ENCODE peak calls at places on chromosome 1, in seven cellular contexts. X is transverse colon, J is SJSA1, E is tibial artery, N is heart right ventricle, I is Caco-2, S is adipocyte. H is an unnamed sample.

GRCh38 chr1:145995964-145996432 is 381 bp downstream of the TXNIP start:
- DNase-seq in X (no peak), J (no peak), E (peak; percentile 64), N (no peak), I (no peak), S (no peak), H (no peak)

GRCh38 chr1:3020263-3020909 is 881 bp upstream of the ACTRT2 start:
- DNase-seq in X (peak; percentile 6), J (no peak), E (peak; percentile 59), N (no peak), I (no peak), S (no peak), H (no peak)

GRCh38 chr1:201703646-201704438 is 125.1 kb upstream of the IPO9 start:
- DNase-seq in X (peak; percentile 85), J (peak; percentile 72), E (peak; percentile 88), N (peak; percentile 90), I (peak; percentile 77), S (peak; percentile 94), H (peak; percentile 75)

GRCh38 chr1:10472220-10473144 is at the start of gene DFFA:
- DNase-seq in X (peak; percentile 94), J (peak; percentile 92), E (peak; percentile 95), N (peak; percentile 88), I (peak; percentile 96), S (peak; percentile 98), H (peak; percentile 94)

GRCh38 chr1:58815680-58816071 is 31.8 kb upstream of the JUN start:
- DNase-seq in X (peak; percentile 77), J (no peak), E (no peak), N (no peak), I (peak; percentile 59), S (peak; percentile 63), H (peak; percentile 26)

GRCh38 chr1:184791199-184791935 is 36.7 kb upstream of the EDEM3 start:
- DNase-seq in X (no peak), J (no peak), E (no peak), N (no peak), I (no peak), S (peak; percentile 49), H (no peak)

GRCh38 chr1:183209533-183210158 is 23.6 kb downstream of the LAMC2 start:
- DNase-seq in X (no peak), J (peak; percentile 36), E (no peak), N (no peak), I (no peak), S (peak; percentile 77), H (peak; percentile 73)

GRCh38 chr1:21308847-21309652 is 18.8 kb upstream of the ECE1 start:
- DNase-seq in X (peak; percentile 59), J (no peak), E (no peak), N (no peak), I (no peak), S (no peak), H (peak; percentile 81)

GRCh38 chr1:151995774-151996173 is 2.1 kb upstream of the S100A10 start:
- DNase-seq in X (no peak), J (peak; percentile 43), E (no peak), N (no peak), I (no peak), S (peak; percentile 37), H (no peak)

GRCh38 chr1:66957938-66958337 is 33.1 kb downstream of the MIER1 start:
- DNase-seq in X (no peak), J (no peak), E (no peak), N (no peak), I (no peak), S (no peak), H (no peak)
- H3K36me3 ChIP-seq in X (peaks cover 38% of the 10 kb centered on the region), J (peaks cover 95% of the 10 kb centered on the region), E (peaks cover 38% of the 10 kb centered on the region), N (peaks cover 98% of the 10 kb centered on the region), I (no peaks in the 10 kb centered on the region), S (peaks cover 86% of the 10 kb centered on the region), H (peaks cover 76% of the 10 kb centered on the region)

GRCh38 chr1:238191161-238191560 is 300.4 kb upstream of the ZP4 start:
- DNase-seq in X (no peak), J (no peak), E (no peak), N (no peak), I (no peak), S (no peak), H (no peak)
- H3K9me3 ChIP-seq in X (no peaks in the 10 kb centered on the region), J (peaks cover 3% of the 10 kb centered on the region), E (no peaks in the 10 kb centered on the region), N (no peaks in the 10 kb centered on the region), I (no peaks in the 10 kb centered on the region), S (no peaks in the 10 kb centered on the region), H (no peaks in the 10 kb centered on the region)

GRCh38 chr1:206143537-206144155 is 26.5 kb upstream of the AVPR1B start:
- DNase-seq in X (no peak), J (no peak), E (no peak), N (no peak), I (no peak), S (no peak), H (no peak)
- H3K27me3 ChIP-seq in X (no peaks in the 10 kb centered on the region), J (peaks cover 27% of the 10 kb centered on the region), E (no peaks in the 10 kb centered on the region), N (no peaks in the 10 kb centered on the region), I (no peaks in the 10 kb centered on the region), S (peaks cover 69% of the 10 kb centered on the region), H (peaks cover 32% of the 10 kb centered on the region)

GRCh38 chr1:43439121-43439581 is 14.6 kb downstream of the HYI start:
- DNase-seq in X (peak; percentile 6), J (no peak), E (peak; percentile 60), N (no peak), I (no peak), S (no peak), H (no peak)
- H3K36me3 ChIP-seq in X (peaks cover 13% of the 10 kb centered on the region), J (peaks cover 66% of the 10 kb centered on the region), E (peaks cover 50% of the 10 kb centered on the region), N (peaks cover 100% of the 10 kb centered on the region), I (no peaks in the 10 kb centered on the region), S (peaks cover 71% of the 10 kb centered on the region), H (peaks cover 5% of the 10 kb centered on the region)

GRCh38 chr1:5485968-5486665 is 506.1 kb downstream of the NPHP4 start:
- DNase-seq in X (no peak), J (no peak), E (no peak), N (no peak), I (no peak), S (no peak), H (no peak)
- H3K9me3 ChIP-seq in X (no peaks in the 10 kb centered on the region), J (peaks cover 10% of the 10 kb centered on the region), E (no peaks in the 10 kb centered on the region), N (no peaks in the 10 kb centered on the region), I (no peaks in the 10 kb centered on the region), S (no peaks in the 10 kb centered on the region), H (no peaks in the 10 kb centered on the region)

GRCh38 chr1:213994888-213995287 is 7.1 kb downstream of the PROX1 start:
- DNase-seq in X (no peak), J (no peak), E (no peak), N (no peak), I (no peak), S (no peak), H (no peak)
- H3K27me3 ChIP-seq in X (peaks cover 36% of the 10 kb centered on the region), J (peaks cover 16% of the 10 kb centered on the region), E (no peaks in the 10 kb centered on the region), N (no peaks in the 10 kb centered on the region), I (no peaks in the 10 kb centered on the region), S (peaks cover 16% of the 10 kb centered on the region), H (peaks cover 42% of the 10 kb centered on the region)

DNA sequence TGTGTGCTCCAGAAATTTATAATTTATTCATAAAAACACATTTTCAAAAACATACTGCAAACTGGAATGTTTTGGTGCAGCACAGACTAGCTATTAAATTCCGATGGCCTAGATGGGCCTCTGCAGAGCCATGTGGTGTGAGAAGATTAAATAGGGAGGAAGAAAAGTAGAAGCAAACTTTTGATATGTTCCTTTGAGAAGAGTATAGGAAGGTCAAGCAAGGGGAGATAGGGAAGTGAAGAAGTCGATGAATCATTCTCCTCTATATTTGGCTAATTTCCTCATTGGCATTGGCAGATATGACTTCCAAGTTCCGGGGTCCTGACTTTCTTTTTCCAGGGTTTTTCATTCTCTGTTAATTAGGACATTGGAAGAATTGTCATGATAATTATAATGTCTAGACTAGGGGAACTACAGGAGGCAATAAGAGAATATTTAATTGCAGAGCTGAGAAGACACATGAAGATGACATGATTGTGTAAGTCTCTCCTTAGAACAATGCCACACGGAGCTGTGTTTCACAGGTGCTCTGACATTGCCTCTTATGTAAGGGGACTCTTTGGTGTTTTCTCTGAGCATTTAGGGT is 19.3 kb upstream of the ZNF326 start:
- DNase-seq in X (no peak), J (no peak), E (no peak), N (no peak), I (no peak), S (no peak), H (no peak)
- H3K36me3 ChIP-seq in X (no peaks in the 10 kb centered on the region), J (no peaks in the 10 kb centered on the region), E (no peaks in the 10 kb centered on the region), N (no peaks in the 10 kb centered on the region), I (no peaks in the 10 kb centered on the region), S (no peaks in the 10 kb centered on the region), H (no peaks in the 10 kb centered on the region)

DNA sequence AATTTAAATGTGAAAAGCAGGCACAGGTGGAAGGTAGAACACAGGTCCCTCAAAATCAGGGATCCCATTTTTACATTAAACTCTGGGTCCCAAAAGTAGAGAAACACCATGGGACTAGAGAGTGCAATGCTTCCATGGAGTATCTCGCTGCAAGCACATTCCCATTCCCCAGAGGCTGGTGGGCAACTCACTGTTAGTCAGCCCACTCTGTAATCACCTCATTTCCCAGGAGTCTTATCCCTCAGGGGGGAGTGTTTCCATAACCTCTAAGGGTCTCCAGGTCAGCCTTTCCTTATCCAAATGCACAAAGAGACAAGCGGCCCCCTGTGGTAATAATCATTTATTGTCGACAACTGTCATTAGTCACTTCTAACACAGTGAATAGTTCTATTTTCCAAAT is 490.1 kb upstream of the LRRC7 start:
- DNase-seq in X (no peak), J (no peak), E (no peak), N (no peak), I (no peak), S (no peak), H (no peak)
- H3K9me3 ChIP-seq in X (no peaks in the 10 kb centered on the region), J (no peaks in the 10 kb centered on the region), E (no peaks in the 10 kb centered on the region), N (no peaks in the 10 kb centered on the region), I (no peaks in the 10 kb centered on the region), S (no peaks in the 10 kb centered on the region), H (no peaks in the 10 kb centered on the region)